ENCODE peak calls at places on chromosome X, in five cellular contexts. S is Karpas-422; E is fibroblast of lung; Q is CD8-positive, alpha-beta T cell; L is left ventricle myocardium inferior. Y is an unnamed sample.

GRCh38 chrX:138775501-138775900 is 64.0 kb upstream of the FGF13 start:
- DNase-seq in S (peak), E (peak), Q (no peak), L (no peak), Y (no peak)

GRCh38 chrX:103248553-103248952 is 6.4 kb downstream of the TCEAL8 start:
- DNase-seq in S (peak), E (peak), Q (no peak), L (no peak), Y (peak)

GRCh38 chrX:68307767-68308166 is 125.5 kb downstream of the OPHN1 start:
- DNase-seq in S (no peak), E (peak), Q (no peak), L (no peak), Y (no peak)

GRCh38 chrX:46653482-46653881 is 79.9 kb downstream of the CHST7 start:
- DNase-seq in S (peak), E (peak), Q (no peak), L (no peak), Y (peak)

GRCh38 chrX:41116948-41117347 is 31.7 kb downstream of the USP9X start:
- DNase-seq in S (peak), E (no peak), Q (no peak), L (no peak), Y (no peak)

GRCh38 chrX:47321386-47321785 is 49.0 kb upstream of the ZNF157 start:
- DNase-seq in S (no peak), E (peak), Q (no peak), L (peak), Y (no peak)

GRCh38 chrX:102950908-102951866 is 14.1 kb downstream of the RAB40AL start:
- DNase-seq in S (peak), E (peak), Q (peak), L (peak), Y (peak)

GRCh38 chrX:154411981-154412340 is 622 bp downstream of the TAFAZZIN start:
- DNase-seq in S (peak), E (peak), Q (peak), L (peak), Y (peak)

GRCh38 chrX:70549429-70549828 is 104.8 kb downstream of the DLG3 start:
- DNase-seq in S (no peak), E (no peak), Q (no peak), L (no peak), Y (no peak)

GRCh38 chrX:43744284-43744683 is 88.2 kb downstream of the MAOA start:
- DNase-seq in S (no peak), E (no peak), Q (no peak), L (no peak), Y (no peak)

GRCh38 chrX:7904557-7904956 is 22.7 kb downstream of the PNPLA4 start:
- DNase-seq in S (no peak), E (peak), Q (no peak), L (no peak), Y (no peak)

GRCh38 chrX:30141966-30142365 is 73.4 kb upstream of the MAGEB2 start:
- DNase-seq in S (peak), E (peak), Q (no peak), L (no peak), Y (peak)

GRCh38 chrX:39450578-39450977 is 647.2 kb downstream of the BCOR start:
- DNase-seq in S (no peak), E (no peak), Q (no peak), L (no peak), Y (no peak)

GRCh38 chrX:43860646-43861370 is 21.4 kb downstream of the MAOB start:
- DNase-seq in S (no peak), E (peak), Q (no peak), L (no peak), Y (no peak)

GRCh38 chrX:10165580-10166247 is 8.9 kb downstream of the CLCN4 start:
- DNase-seq in S (no peak), E (no peak), Q (no peak), L (no peak), Y (no peak)

GRCh38 chrX:153407736-153408135 is 3.5 kb upstream of the ZFP92 start:
- DNase-seq in S (peak), E (no peak), Q (no peak), L (no peak), Y (no peak)

GRCh38 chrX:46588263-46588662 is 14.7 kb downstream of the CHST7 start:
- DNase-seq in S (no peak), E (peak), Q (peak), L (peak), Y (no peak)

GRCh38 chrX:9033179-9033578 is 748 bp downstream of the FAM9B start:
- DNase-seq in S (no peak), E (no peak), Q (no peak), L (no peak), Y (no peak)

GRCh38 chrX:51568586-51568985 is 50.1 kb downstream of the CENPVL3 start:
- DNase-seq in S (no peak), E (peak), Q (no peak), L (no peak), Y (no peak)

GRCh38 chrX:50677789-50678188 is 136.2 kb downstream of the SHROOM4 start:
- DNase-seq in S (no peak), E (no peak), Q (no peak), L (no peak), Y (no peak)

GRCh38 chrX:118975831-118976598 is 1.6 kb downstream of the LONRF3 start:
- DNase-seq in S (no peak), E (peak), Q (peak), L (peak), Y (peak)

GRCh38 chrX:2928583-2929434 is at the start of gene ARSD:
- DNase-seq in S (no peak), E (peak), Q (peak), L (peak), Y (peak)

GRCh38 chrX:35339796-35340195 is 397.2 kb downstream of the FAM47B start:
- DNase-seq in S (no peak), E (no peak), Q (no peak), L (no peak), Y (no peak)

GRCh38 chrX:356385-357034 is 30.2 kb downstream of the PPP2R3B start:
- DNase-seq in S (no peak), E (no peak), Q (no peak), L (no peak), Y (no peak)

GRCh38 chrX:133569217-133569616 is 153.9 kb upstream of the GPC4 start:
- DNase-seq in S (no peak), E (no peak), Q (no peak), L (no peak), Y (no peak)

GRCh38 chrX:2550288-2551020 is 49.7 kb upstream of the DHRSX start:
- DNase-seq in S (no peak), E (no peak), Q (no peak), L (no peak), Y (no peak)

GRCh38 chrX:150690126-150690525 is 3.1 kb upstream of the MTMR1 start:
- DNase-seq in S (no peak), E (peak), Q (no peak), L (no peak), Y (no peak)

GRCh38 chrX:7054219-7055206 is 93.0 kb upstream of the STS start:
- DNase-seq in S (no peak), E (no peak), Q (no peak), L (no peak), Y (no peak)

GRCh38 chrX:39445336-39445735 is 644.1 kb downstream of the MID1IP1 start:
- DNase-seq in S (peak), E (no peak), Q (peak), L (no peak), Y (no peak)

GRCh38 chrX:39750246-39750790 is 347.4 kb downstream of the BCOR start:
- DNase-seq in S (no peak), E (no peak), Q (no peak), L (no peak), Y (no peak)

GRCh38 chrX:132025085-132025484 is 2.0 kb downstream of the STK26 start:
- DNase-seq in S (no peak), E (no peak), Q (peak), L (no peak), Y (no peak)

GRCh38 chrX:153926863-153927685 is 1.0 kb upstream of the ARHGAP4 start:
- DNase-seq in S (peak), E (no peak), Q (peak), L (peak), Y (no peak)

GRCh38 chrX:53794181-53794580 is 107.7 kb upstream of the HUWE1 start:
- DNase-seq in S (no peak), E (no peak), Q (no peak), L (no peak), Y (no peak)

GRCh38 chrX:125605145-125605544 is 285.5 kb downstream of the TEX13C start:
- DNase-seq in S (no peak), E (no peak), Q (no peak), L (no peak), Y (no peak)

DNA sequence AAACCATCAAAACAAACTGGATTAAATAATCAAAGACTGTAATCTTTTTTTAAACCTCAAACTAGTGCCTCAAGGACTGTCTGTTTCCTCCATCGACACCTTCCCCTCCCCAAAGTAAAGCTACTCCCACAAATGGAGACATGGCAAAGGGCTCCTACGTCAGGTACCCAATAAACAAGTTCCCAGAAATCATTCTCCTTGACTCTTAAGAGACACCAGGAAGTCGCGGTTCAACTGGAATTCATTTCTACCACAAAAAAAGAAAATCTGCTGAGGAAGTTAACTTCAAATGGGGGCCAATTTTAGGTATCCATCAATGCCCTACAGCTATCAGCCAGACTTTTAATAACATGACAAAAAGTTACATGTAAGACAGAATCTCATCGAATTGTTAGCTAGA is 2.5 kb downstream of the RPS4X start:
- DNase-seq in S (no peak), E (no peak), Q (no peak), L (no peak), Y (no peak)
- H3K4me3 ChIP-seq in S (no peak), E (peak), Q (no peak), L (no peak), Y (no peak)

GRCh38 chrX:48896611-48897011 is 957 bp downstream of the TIMM17B start:
- DNase-seq in S (no peak), E (peak), Q (no peak), L (no peak), Y (no peak)

GRCh38 chrX:48901069-48901468 is 3.3 kb downstream of the PQBP1 start:
- DNase-seq in S (no peak), E (no peak), Q (no peak), L (no peak), Y (no peak)

GRCh38 chrX:48897621-48898306 is at the start of the genes PQBP1 and TIMM17B:
- DNase-seq in S (peak), E (peak), Q (peak), L (peak), Y (peak)

GRCh38 chrX:48897157-48897620 is 379 bp downstream of the TIMM17B start:
- DNase-seq in S (peak), E (peak), Q (peak), L (peak), Y (peak)

DNA sequence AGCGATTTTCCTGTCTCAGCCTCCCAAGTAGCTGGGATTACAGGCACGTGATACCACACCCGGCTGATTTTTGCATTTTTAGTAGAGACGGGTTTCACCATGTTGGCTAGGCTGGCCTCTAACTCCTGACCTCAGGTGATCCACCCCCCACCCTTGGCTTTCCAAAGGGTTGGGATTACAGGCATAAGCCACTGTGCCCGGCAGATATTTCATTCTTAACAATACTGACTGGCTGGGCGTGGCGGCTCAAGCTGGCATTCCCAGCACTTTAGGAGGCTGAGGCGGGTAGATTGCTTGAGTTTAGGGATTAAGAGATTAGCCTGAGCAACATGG is 1.3 kb downstream of the PQBP1 start:
- DNase-seq in S (no peak), E (no peak), Q (no peak), L (no peak), Y (no peak)
- H3K4me3 ChIP-seq in S (peak), E (no peak), Q (no peak), L (no peak), Y (peak)

DNA sequence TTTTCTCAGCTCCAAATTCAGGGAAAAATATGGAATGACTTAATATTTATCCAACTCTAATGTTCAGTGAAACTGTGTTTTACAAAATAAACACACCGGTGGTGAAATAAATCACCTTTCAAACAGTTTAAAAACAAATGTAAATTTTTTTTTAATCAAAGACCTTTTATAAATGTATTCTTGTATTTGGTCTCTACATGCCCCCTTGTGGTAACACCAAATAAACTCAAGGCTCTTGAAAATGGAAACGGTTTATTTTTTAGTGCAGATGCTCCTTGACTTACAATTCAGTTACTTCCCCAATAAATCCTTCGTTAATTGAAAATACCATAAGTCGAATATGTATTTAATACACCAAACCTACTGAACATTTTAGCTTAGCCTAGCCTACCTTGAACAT is 45.9 kb upstream of the ITM2A start:
- DNase-seq in S (peak), E (no peak), Q (no peak), L (no peak), Y (no peak)
- H3K4me3 ChIP-seq in S (no peak), E (no peak), Q (peak), L (peak), Y (no peak)

GRCh38 chrX:83829874-83830273 is 31.1 kb upstream of the CYLC1 start:
- DNase-seq in S (no peak), E (no peak), Q (no peak), L (no peak), Y (no peak)
- H3K4me3 ChIP-seq in S (no peak), E (no peak), Q (no peak), L (no peak), Y (no peak)

GRCh38 chrX:20116575-20117240 is at the start of gene MAP7D2:
- DNase-seq in S (no peak), E (no peak), Q (no peak), L (no peak), Y (peak)
- H3K4me3 ChIP-seq in S (no peak), E (no peak), Q (no peak), L (peak), Y (peak)

DNA sequence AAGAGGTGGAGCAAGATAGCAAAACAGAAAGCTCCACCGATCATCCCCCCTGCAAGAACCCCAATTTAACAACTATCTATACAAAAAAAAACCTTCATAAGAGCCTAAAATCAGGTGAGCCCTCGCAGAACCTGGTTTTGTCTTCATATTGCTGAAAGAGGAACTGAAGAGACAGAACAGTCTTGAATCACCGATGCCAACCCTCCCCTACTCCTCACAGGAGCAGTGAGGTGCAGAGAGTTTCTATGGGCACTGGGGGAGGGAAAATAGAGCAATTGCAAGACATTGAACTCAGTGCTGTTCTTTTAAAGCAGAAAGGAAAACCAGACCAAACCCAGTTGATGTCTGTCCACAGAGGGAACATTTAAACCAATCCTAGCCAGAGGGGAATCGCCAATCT is 1370.3 kb downstream of the FAM133A start:
- DNase-seq in S (no peak), E (no peak), Q (no peak), L (no peak), Y (no peak)
- H3K4me3 ChIP-seq in S (no peak), E (no peak), Q (no peak), L (no peak), Y (no peak)

DNA sequence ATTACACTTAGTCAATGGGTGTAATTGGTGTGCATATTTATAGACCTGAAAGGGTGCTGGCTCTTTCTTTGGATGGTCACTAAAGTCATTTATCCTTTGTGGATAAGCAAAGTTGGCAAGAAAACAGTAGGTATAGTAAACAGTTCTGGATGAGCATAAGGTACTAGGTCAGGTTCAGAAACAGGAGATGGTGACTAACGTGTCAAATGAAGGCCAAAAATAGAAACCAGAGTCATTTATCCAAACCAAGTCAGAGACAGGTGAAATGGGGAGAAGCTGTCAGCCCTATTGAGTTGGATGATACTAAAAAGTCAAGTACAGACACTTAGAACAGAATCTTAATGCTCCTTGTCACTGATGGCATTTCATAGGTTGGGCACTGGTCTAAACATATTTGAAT is 313.1 kb downstream of the KLHL13 start:
- DNase-seq in S (no peak), E (no peak), Q (no peak), L (no peak), Y (no peak)
- H3K4me3 ChIP-seq in S (no peak), E (no peak), Q (no peak), L (no peak), Y (no peak)